ENCODE peak calls at places on chromosomes 13 and 19, in ten cellular contexts. L is D341Med, C is Right ventricle myocardium inferior, F is esophagus squamous epithelium, Y is EH, M is activated T-cell treated with anti-CD3 and anti-CD28 coated beads for 48 hours, H is caudate nucleus, V is endothelial cell, J is IMR-90, P is DMS79 treated with DMSO at 0.1 percent for 48 hours. U is an unnamed sample.

GRCh38 chr19:29285878-29286277 is 72.9 kb upstream of the UQCRFS1 start:
- DNase-seq in L (no peak), C (no peak), F (no peak), Y (no peak), M (no peak), H (no peak), V (peak; percentile 62), J (no peak), P (no peak), U (no peak)

GRCh38 chr13:46736568-46736967 is 60.4 kb downstream of the ESD start:
- DNase-seq in L (no peak), C (no peak), F (no peak), Y (no peak), M (no peak), H (no peak), V (no peak), J (no peak), P (no peak), U (no peak)

GRCh38 chr19:51098366-51099069 is 9.7 kb downstream of the CTU1 start:
- DNase-seq in L (no peak), C (peak; percentile 91), F (no peak), Y (no peak), M (no peak), H (no peak), V (no peak), J (no peak), P (no peak), U (no peak)

GRCh38 chr13:39023761-39024160 is 14.1 kb downstream of the PROSER1 start:
- DNase-seq in L (no peak), C (no peak), F (no peak), Y (peak; percentile 12), M (no peak), H (no peak), V (no peak), J (peak; percentile 54), P (no peak), U (no peak)

GRCh38 chr13:42883771-42884170 is 102.4 kb downstream of the FAM216B start:
- DNase-seq in L (no peak), C (no peak), F (no peak), Y (peak; percentile 79), M (no peak), H (no peak), V (no peak), J (peak; percentile 33), P (peak; percentile 33), U (no peak)

GRCh38 chr13:40026174-40026585 is 370.7 kb downstream of the COG6 start:
- DNase-seq in L (no peak), C (no peak), F (no peak), Y (no peak), M (peak; percentile 48), H (no peak), V (no peak), J (peak; percentile 11), P (no peak), U (no peak)

GRCh38 chr19:55166530-55167268 is at the start of gene DNAAF3:
- DNase-seq in L (peak; percentile 98), C (peak; percentile 91), F (peak; percentile 65), Y (peak; percentile 99), M (peak; percentile 81), H (peak; percentile 82), V (peak; percentile 98), J (peak; percentile 96), P (peak; percentile 97), U (peak; percentile 95)

GRCh38 chr13:88303605-88304004 is 632.4 kb downstream of the SLITRK5 start:
- DNase-seq in L (no peak), C (no peak), F (no peak), Y (no peak), M (no peak), H (no peak), V (no peak), J (no peak), P (no peak), U (no peak)

GRCh38 chr19:54305141-54305540 is 7.8 kb downstream of the LILRA5 start:
- DNase-seq in L (no peak), C (no peak), F (no peak), Y (no peak), M (no peak), H (no peak), V (no peak), J (no peak), P (no peak), U (no peak)

GRCh38 chr13:25874907-25875306 is 176.9 kb downstream of the SHISA2 start:
- DNase-seq in L (no peak), C (no peak), F (no peak), Y (no peak), M (peak; percentile 25), H (no peak), V (no peak), J (no peak), P (no peak), U (no peak)

GRCh38 chr13:21901772-21902708 is 231.2 kb downstream of the FGF9 start:
- DNase-seq in L (no peak), C (no peak), F (no peak), Y (no peak), M (no peak), H (no peak), V (no peak), J (peak; percentile 4), P (no peak), U (no peak)

GRCh38 chr13:101626925-101627555 is 174.6 kb downstream of the ITGBL1 start:
- DNase-seq in L (no peak), C (no peak), F (no peak), Y (peak; percentile 7), M (peak; percentile 8), H (no peak), V (no peak), J (peak; percentile 2), P (peak; percentile 43), U (no peak)

GRCh38 chr19:42272989-42273406 is 3.9 kb downstream of the CIC start:
- DNase-seq in L (no peak), C (peak; percentile 54), F (no peak), Y (no peak), M (no peak), H (no peak), V (no peak), J (no peak), P (no peak), U (no peak)

GRCh38 chr13:34320084-34320483 is 502.1 kb downstream of the RFC3 start:
- DNase-seq in L (no peak), C (no peak), F (no peak), Y (no peak), M (no peak), H (no peak), V (no peak), J (no peak), P (no peak), U (no peak)

GRCh38 chr13:114049626-114050101 is 75.8 kb upstream of the C13orf46 start:
- DNase-seq in L (no peak), C (no peak), F (no peak), Y (no peak), M (no peak), H (no peak), V (no peak), J (no peak), P (no peak), U (no peak)

GRCh38 chr19:23526302-23526701 is 131.0 kb upstream of the ZNF91 start:
- DNase-seq in L (no peak), C (no peak), F (no peak), Y (no peak), M (no peak), H (no peak), V (no peak), J (no peak), P (no peak), U (no peak)

GRCh38 chr19:31326329-31327028 is 22.8 kb downstream of the TSHZ3 start:
- DNase-seq in L (no peak), C (no peak), F (no peak), Y (no peak), M (no peak), H (no peak), V (no peak), J (peak; percentile 80), P (no peak), U (no peak)

GRCh38 chr13:98216135-98216565 is 39.1 kb upstream of the RNF113B start:
- DNase-seq in L (no peak), C (no peak), F (no peak), Y (peak; percentile 97), M (no peak), H (no peak), V (no peak), J (peak; percentile 93), P (peak; percentile 79), U (no peak)

GRCh38 chr13:109610517-109610916 is 175.9 kb downstream of the IRS2 start:
- DNase-seq in L (no peak), C (peak; percentile 63), F (no peak), Y (peak; percentile 18), M (peak; percentile 9), H (no peak), V (peak; percentile 7), J (no peak), P (no peak), U (peak; percentile 7)

GRCh38 chr19:10007366-10007765 is 2.9 kb downstream of the COL5A3 start:
- DNase-seq in L (peak; percentile 28), C (peak; percentile 74), F (no peak), Y (no peak), M (no peak), H (no peak), V (no peak), J (peak; percentile 47), P (no peak), U (no peak)

U was measured in putamen.